ENCODE peak calls at places on chromosomes 13 and 19, in six cellular contexts. One of them, this sample, is unnamed.
A peak's percentile ranks its signal among the peaks of the same experiment; 100 is the strongest.

GRCh38 chr19:13896227-13896626 is 9.7 kb downstream of the BRME1 start:
- DNase-seq in cardiac muscle cell: no peak
- DNase-seq in uterus: no peak
- DNase-seq in upper lobe of left lung: no peak
- DNase-seq in pancreas: no peak
- DNase-seq in colonic mucosa: no peak
- DNase-seq in this sample: no peak

GRCh38 chr13:102012299-102013293 is 389.3 kb downstream of the FGF14 start:
- DNase-seq in cardiac muscle cell: no peak
- DNase-seq in uterus: no peak
- DNase-seq in upper lobe of left lung: no peak
- DNase-seq in pancreas: no peak
- DNase-seq in colonic mucosa: no peak
- DNase-seq in this sample: no peak

GRCh38 chr19:15147090-15147489 is 39.9 kb downstream of the SYDE1 start:
- DNase-seq in cardiac muscle cell: no peak
- DNase-seq in uterus: no peak
- DNase-seq in upper lobe of left lung: no peak
- DNase-seq in pancreas: no peak
- DNase-seq in colonic mucosa: no peak
- DNase-seq in this sample: no peak

GRCh38 chr19:7860902-7861618 is 13.1 kb downstream of the PRR36 start:
- DNase-seq in cardiac muscle cell: no peak
- DNase-seq in uterus: no peak
- DNase-seq in upper lobe of left lung: no peak
- DNase-seq in pancreas: no peak
- DNase-seq in colonic mucosa: no peak
- DNase-seq in this sample: no peak

GRCh38 chr13:74883834-74884233 is 598.1 kb downstream of the TBC1D4 start:
- DNase-seq in cardiac muscle cell: no peak
- DNase-seq in uterus: no peak
- DNase-seq in upper lobe of left lung: no peak
- DNase-seq in pancreas: no peak
- DNase-seq in colonic mucosa: no peak
- DNase-seq in this sample: no peak

GRCh38 chr19:32691291-32691951 is at the start of gene NUDT19:
- DNase-seq in cardiac muscle cell: peak; percentile 78
- DNase-seq in uterus: peak; percentile 67
- DNase-seq in upper lobe of left lung: peak; percentile 94
- DNase-seq in pancreas: peak; percentile 90
- DNase-seq in colonic mucosa: peak; percentile 89
- DNase-seq in this sample: peak; percentile 81

GRCh38 chr19:35609881-35610353 is 2.6 kb upstream of the HAUS5 start:
- DNase-seq in cardiac muscle cell: no peak
- DNase-seq in uterus: no peak
- DNase-seq in upper lobe of left lung: no peak
- DNase-seq in pancreas: no peak
- DNase-seq in colonic mucosa: no peak
- DNase-seq in this sample: no peak

GRCh38 chr19:51691122-51692064 is 1.7 kb upstream of the SPACA6 start:
- DNase-seq in cardiac muscle cell: peak; percentile 28
- DNase-seq in uterus: no peak
- DNase-seq in upper lobe of left lung: no peak
- DNase-seq in pancreas: no peak
- DNase-seq in colonic mucosa: no peak
- DNase-seq in this sample: no peak

DNA sequence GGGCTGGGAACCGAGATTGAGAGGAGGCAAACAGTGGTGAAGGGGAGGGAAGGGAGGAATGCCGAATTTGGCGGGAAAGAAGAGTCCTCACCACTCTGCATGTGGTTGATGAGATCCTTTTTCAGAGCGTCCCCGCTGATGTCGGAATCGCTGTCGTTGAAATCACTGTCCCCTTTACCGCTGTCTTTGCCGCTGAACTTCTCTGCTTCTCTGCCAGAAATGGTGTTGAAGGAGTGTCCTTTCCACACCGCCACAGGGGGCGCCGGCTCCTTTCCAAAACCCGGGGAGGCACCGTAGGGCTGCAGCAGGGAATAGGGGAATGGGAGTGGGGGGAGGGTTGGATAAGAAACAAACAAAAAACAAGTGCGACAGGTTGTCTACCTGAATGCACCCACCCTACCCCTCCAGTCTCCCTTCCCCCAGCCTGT is 3.1 kb downstream of the PCDH8 start:
- DNase-seq in cardiac muscle cell: peak; percentile 47
- DNase-seq in uterus: no peak
- DNase-seq in upper lobe of left lung: no peak
- DNase-seq in pancreas: no peak
- DNase-seq in colonic mucosa: no peak
- DNase-seq in this sample: peak; percentile 14
- TF ChIP-seq CTCF in cardiac muscle cell: no peak
- TF ChIP-seq CTCF in uterus: no peak
- TF ChIP-seq CTCF in upper lobe of left lung: no peak
- TF ChIP-seq CTCF in pancreas: no peak
- TF ChIP-seq CTCF in colonic mucosa: no peak
- TF ChIP-seq CTCF in this sample: no peak

GRCh38 chr13:24221007-24221406 is 60.5 kb downstream of the SPATA13 start:
- DNase-seq in cardiac muscle cell: no peak
- DNase-seq in uterus: no peak
- DNase-seq in upper lobe of left lung: no peak
- DNase-seq in pancreas: peak; percentile 85
- DNase-seq in colonic mucosa: no peak
- DNase-seq in this sample: no peak

GRCh38 chr13:24220086-24220703 is 59.7 kb downstream of the SPATA13 start:
- DNase-seq in cardiac muscle cell: peak; percentile 86
- DNase-seq in uterus: no peak
- DNase-seq in upper lobe of left lung: peak; percentile 55
- DNase-seq in pancreas: peak; percentile 63
- DNase-seq in colonic mucosa: peak; percentile 78
- DNase-seq in this sample: peak; percentile 60

GRCh38 chr13:24218320-24218719 is 57.8 kb downstream of the SPATA13 start:
- DNase-seq in cardiac muscle cell: no peak
- DNase-seq in uterus: no peak
- DNase-seq in upper lobe of left lung: no peak
- DNase-seq in pancreas: no peak
- DNase-seq in colonic mucosa: no peak
- DNase-seq in this sample: no peak

GRCh38 chr13:24217601-24218281 is 57.2 kb downstream of the SPATA13 start:
- DNase-seq in cardiac muscle cell: no peak
- DNase-seq in uterus: no peak
- DNase-seq in upper lobe of left lung: peak; percentile 42
- DNase-seq in pancreas: peak; percentile 43
- DNase-seq in colonic mucosa: peak; percentile 79
- DNase-seq in this sample: no peak

DNA sequence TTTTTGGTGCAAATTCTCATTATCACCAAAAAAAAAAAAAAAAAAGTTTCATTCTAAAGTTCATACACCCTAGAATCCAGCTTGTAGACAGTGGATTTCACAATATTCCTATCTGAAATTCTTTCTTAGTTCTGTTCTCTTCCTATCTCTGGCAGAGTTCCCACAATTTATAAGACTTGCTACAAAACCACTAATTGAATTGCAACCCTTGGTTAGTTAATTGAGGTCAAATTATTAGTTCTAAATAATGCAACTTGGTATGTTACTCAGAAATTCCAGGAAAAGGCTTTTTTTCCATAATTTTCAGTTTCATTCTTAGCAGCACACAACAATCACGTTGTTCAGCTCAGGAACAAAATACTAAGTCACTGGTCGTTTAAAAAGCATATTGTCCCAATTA is 58.5 kb downstream of the SPATA13 start:
- DNase-seq in cardiac muscle cell: no peak
- DNase-seq in uterus: no peak
- DNase-seq in upper lobe of left lung: no peak
- DNase-seq in pancreas: no peak
- DNase-seq in colonic mucosa: no peak
- DNase-seq in this sample: no peak
- H3K27ac ChIP-seq in cardiac muscle cell: no peak overlapping the region
- H3K27ac ChIP-seq in uterus: peak overlapping the region; percentile 72
- H3K27ac ChIP-seq in upper lobe of left lung: peak overlapping the region; percentile 79
- H3K27ac ChIP-seq in pancreas: peak overlapping the region; percentile 35
- H3K27ac ChIP-seq in colonic mucosa: no peak overlapping the region
- H3K27ac ChIP-seq in this sample: no peak overlapping the region

GRCh38 chr13:72696590-72696989 is 30.8 kb downstream of the MZT1 start:
- DNase-seq in cardiac muscle cell: no peak
- DNase-seq in uterus: no peak
- DNase-seq in upper lobe of left lung: no peak
- DNase-seq in pancreas: no peak
- DNase-seq in colonic mucosa: no peak
- DNase-seq in this sample: no peak
- TF ChIP-seq CTCF in cardiac muscle cell: peak; percentile 32
- TF ChIP-seq CTCF in uterus: no peak
- TF ChIP-seq CTCF in upper lobe of left lung: no peak
- TF ChIP-seq CTCF in pancreas: no peak
- TF ChIP-seq CTCF in colonic mucosa: peak; percentile 24
- TF ChIP-seq CTCF in this sample: peak; percentile 41

DNA sequence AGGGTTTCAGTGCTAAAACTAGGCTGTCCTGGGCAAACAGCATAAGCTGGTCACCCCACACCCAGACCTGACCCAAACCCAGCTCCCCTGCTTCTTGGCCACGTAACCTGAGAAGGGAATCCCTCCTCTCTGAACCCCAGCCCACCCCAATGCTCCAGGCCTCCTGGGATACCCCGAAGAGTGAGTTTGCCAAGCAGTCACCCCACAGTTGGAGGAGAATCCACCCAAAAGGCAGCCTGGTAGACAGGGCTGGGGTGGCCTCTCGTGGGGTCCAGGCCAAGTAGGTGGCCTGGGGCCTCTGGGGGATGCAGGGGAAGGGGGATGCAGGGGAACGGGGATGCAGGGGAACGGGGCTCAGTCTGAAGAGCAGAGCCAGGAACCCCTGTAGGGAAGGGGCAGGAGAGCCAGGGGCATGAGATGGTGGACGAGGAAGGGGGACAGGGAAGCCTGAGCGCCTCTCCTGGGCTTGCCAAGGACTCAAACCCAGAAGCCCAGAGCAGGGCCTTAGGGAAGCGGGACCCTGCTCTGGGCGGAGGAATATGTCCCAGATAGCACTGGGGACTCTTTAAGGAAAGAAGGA is 2.8 kb downstream of the PPP1R12C start:
- DNase-seq in cardiac muscle cell: no peak
- DNase-seq in uterus: no peak
- DNase-seq in upper lobe of left lung: no peak
- DNase-seq in pancreas: no peak
- DNase-seq in colonic mucosa: no peak
- DNase-seq in this sample: no peak
- H3K27ac ChIP-seq in cardiac muscle cell: no peak overlapping the region
- H3K27ac ChIP-seq in uterus: peak overlapping the region; percentile 100
- H3K27ac ChIP-seq in upper lobe of left lung: peak overlapping the region; percentile 90
- H3K27ac ChIP-seq in pancreas: no peak overlapping the region
- H3K27ac ChIP-seq in colonic mucosa: no peak overlapping the region
- H3K27ac ChIP-seq in this sample: peak overlapping the region; percentile 80

DNA sequence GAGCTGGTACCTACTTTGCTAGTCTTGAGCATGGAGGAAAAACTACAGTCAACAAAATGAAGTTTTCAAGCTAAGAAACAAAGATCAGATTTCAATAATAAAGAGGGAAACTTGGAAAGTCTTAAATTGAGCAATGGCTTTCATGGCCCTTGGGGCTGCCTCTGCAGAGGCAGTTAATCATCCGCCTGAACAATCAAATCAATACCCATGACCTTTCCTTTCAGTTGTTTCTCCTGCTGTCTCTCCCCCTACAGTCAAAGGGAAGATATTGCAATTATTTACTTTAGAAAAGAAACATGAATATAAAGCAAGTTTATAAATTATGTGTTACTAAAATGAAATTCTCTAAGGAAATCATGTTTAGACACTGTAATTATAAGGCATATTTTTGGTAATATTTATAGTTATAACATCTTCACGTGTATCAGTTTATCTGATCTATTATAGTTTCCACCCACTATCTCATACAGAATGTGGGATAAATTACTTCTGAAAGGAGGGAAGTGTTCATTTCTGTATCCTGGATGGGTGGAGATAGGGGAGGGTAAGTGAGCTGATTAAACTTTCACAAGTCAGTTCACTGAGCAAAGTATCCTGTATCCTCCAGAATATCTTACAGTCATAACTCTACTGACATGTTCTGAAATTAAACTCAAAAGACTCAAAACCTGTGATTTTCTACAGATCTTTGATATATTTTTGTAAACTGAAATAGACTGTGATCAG is 72.4 kb upstream of the TSC22D1 start:
- DNase-seq in cardiac muscle cell: no peak
- DNase-seq in uterus: no peak
- DNase-seq in upper lobe of left lung: no peak
- DNase-seq in pancreas: no peak
- DNase-seq in colonic mucosa: no peak
- DNase-seq in this sample: no peak
- TF ChIP-seq CTCF in cardiac muscle cell: peak; percentile 41
- TF ChIP-seq CTCF in uterus: no peak
- TF ChIP-seq CTCF in upper lobe of left lung: no peak
- TF ChIP-seq CTCF in pancreas: no peak
- TF ChIP-seq CTCF in colonic mucosa: no peak
- TF ChIP-seq CTCF in this sample: no peak

This sample was measured in RWPE1.